ENCODE peak calls at places on chromosome 4, in five cellular contexts. S is occipital lobe; J is stomach; W is stimulated activated CD4-positive, alpha-beta T cell treated with anti-CD3 and anti-CD28 coated beads, Interleukin-4, amount 100 ng/mL, for 1 hour; B is ecto neural progenitor cell. H is an unnamed sample.

GRCh38 chr4:70651864-70652506 is 14.3 kb downstream of the JCHAIN start:
- DNase-seq in S (no peak), J (no peak), W (no peak), B (no peak), H (no peak)

GRCh38 chr4:177441061-177441802 is 1.0 kb downstream of the AGA start:
- DNase-seq in S (peak), J (no peak), W (no peak), B (no peak), H (no peak)

GRCh38 chr4:87961993-87962791 is 13.3 kb upstream of the SPP1 start:
- DNase-seq in S (no peak), J (no peak), W (no peak), B (no peak), H (no peak)

GRCh38 chr4:59904331-59904730 is 1295.8 kb upstream of the ADGRL3 start:
- DNase-seq in S (no peak), J (no peak), W (no peak), B (no peak), H (no peak)

GRCh38 chr4:133624744-133625143 is 475.6 kb downstream of the PCDH10 start:
- DNase-seq in S (no peak), J (no peak), W (no peak), B (no peak), H (no peak)

GRCh38 chr4:104906274-104906673 is 240.4 kb upstream of the TET2 start:
- DNase-seq in S (no peak), J (no peak), W (no peak), B (no peak), H (no peak)

GRCh38 chr4:56611501-56611900 is 69.6 kb downstream of the HOPX start:
- DNase-seq in S (no peak), J (no peak), W (no peak), B (no peak), H (no peak)

GRCh38 chr4:127982445-127982844 is 17.2 kb downstream of the ABHD18 start:
- DNase-seq in S (no peak), J (no peak), W (no peak), B (no peak), H (no peak)

GRCh38 chr4:70892086-70892769 is 9.9 kb upstream of the MOB1B start:
- DNase-seq in S (no peak), J (no peak), W (no peak), B (no peak), H (no peak)

GRCh38 chr4:31349907-31350306 is 629.7 kb downstream of the PCDH7 start:
- DNase-seq in S (no peak), J (no peak), W (no peak), B (no peak), H (no peak)

GRCh38 chr4:47531241-47531953 is 46.3 kb downstream of the ATP10D start:
- DNase-seq in S (peak), J (peak), W (no peak), B (no peak), H (no peak)

GRCh38 chr4:114494257-114494803 is 104.3 kb upstream of the UGT8 start:
- DNase-seq in S (no peak), J (no peak), W (no peak), B (no peak), H (no peak)

H was measured in BJ.